ENCODE peak calls at places on chromosome 22, in four cellular contexts. G is GM23338, C is sigmoid colon, W is esophagus muscularis mucosa. D is an unnamed sample. For H3K4me1, the result is how much of the 10 kb centered on the place peaks cover.

GRCh38 chr22:35380537-35381423 is at the start of gene HMOX1:
- DNase-seq in W (peak), G (peak), C (peak), D (peak)

GRCh38 chr22:44200855-44201550 is 20.3 kb downstream of the PARVG start:
- DNase-seq in G (no peak), W (no peak), C (peak), D (no peak)

GRCh38 chr22:19819911-19820879 is 34.5 kb downstream of the GNB1L start:
- DNase-seq in C (peak), G (no peak), W (no peak), D (no peak)

GRCh38 chr22:26318975-26319374 is 110.1 kb upstream of the ASPHD2 start:
- DNase-seq in C (no peak), W (no peak), G (peak), D (no peak)

GRCh38 chr22:24090581-24090980 is 79.5 kb downstream of the CABIN1 start:
- DNase-seq in G (no peak), C (peak), W (no peak), D (no peak)

GRCh38 chr22:35517769-35518530 is 22.7 kb upstream of the RASD2 start:
- DNase-seq in W (no peak), G (no peak), C (no peak), D (no peak)

GRCh38 chr22:35539910-35540599 is 576 bp upstream of the RASD2 start:
- DNase-seq in W (no peak), G (peak), C (peak), D (no peak)

GRCh38 chr22:44937216-44937615 is 72.6 kb downstream of the PHF21B start:
- DNase-seq in C (no peak), G (no peak), W (no peak), D (no peak)

GRCh38 chr22:37014835-37015586 is 4.2 kb downstream of the TST start:
- DNase-seq in C (no peak), W (no peak), G (peak), D (no peak)

GRCh38 chr22:30015229-30015797 is 65.0 kb upstream of the HORMAD2 start:
- DNase-seq in G (no peak), C (no peak), W (no peak), D (no peak)
- H3K4me1 ChIP-seq in G (under half), C (under half), W (under half), D (under half)

DNA sequence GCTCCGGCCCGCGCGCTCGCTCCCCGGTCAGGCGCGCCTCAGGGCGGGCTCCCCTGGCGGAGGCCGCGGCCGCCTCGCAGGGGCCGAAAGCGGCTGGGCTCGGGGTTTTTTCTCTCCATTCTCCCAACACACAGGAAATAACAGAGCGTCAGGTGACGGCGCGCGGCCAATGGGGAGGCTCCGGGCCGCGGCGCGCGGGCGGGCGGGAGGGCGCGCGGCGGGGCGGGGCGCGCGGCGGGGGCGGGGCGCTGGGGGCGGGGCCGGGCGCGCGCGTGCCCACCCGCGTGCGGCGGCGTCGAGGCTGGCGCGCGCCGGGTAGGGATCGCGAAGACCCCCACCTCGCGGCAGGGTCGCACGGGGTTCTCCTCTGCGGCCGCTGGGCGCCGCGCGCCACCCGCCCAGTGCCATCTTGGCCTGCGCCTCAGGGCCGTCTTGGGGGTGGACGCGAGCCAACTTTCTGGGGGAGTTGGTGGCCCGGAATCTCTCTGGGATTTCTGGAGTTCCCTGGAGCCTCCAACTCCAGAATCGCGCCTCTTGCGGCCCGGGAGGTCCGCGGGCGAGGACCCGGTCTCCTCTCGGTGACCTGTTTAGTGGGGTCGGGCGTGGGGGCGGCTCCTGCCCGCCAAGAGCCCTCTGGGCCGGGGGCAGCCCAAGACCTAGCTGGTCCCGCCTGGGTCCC is at the start of gene TCF20:
- DNase-seq in G (peak), W (no peak), C (peak), D (peak)
- TF ChIP-seq POLR2AphosphoS5 in G (peak), W (peak), C (peak), D (no peak)

GRCh38 chr22:42857845-42858481 is 890 bp upstream of the ARFGAP3 start:
- DNase-seq in G (no peak), W (no peak), C (no peak), D (no peak)

GRCh38 chr22:42856865-42857704 is at the start of gene ARFGAP3:
- DNase-seq in W (peak), G (peak), C (peak), D (peak)

GRCh38 chr22:42855726-42856125 is 1.3 kb downstream of the ARFGAP3 start:
- DNase-seq in C (no peak), G (no peak), W (no peak), D (no peak)

GRCh38 chr22:42855211-42855610 is 1.9 kb downstream of the ARFGAP3 start:
- DNase-seq in W (no peak), C (no peak), G (no peak), D (peak)

GRCh38 chr22:42856179-42856864 is 751 bp downstream of the ARFGAP3 start:
- DNase-seq in W (no peak), C (peak), G (peak), D (no peak)
- H3K27ac ChIP-seq in W (peak), C (peak), G (no peak), D (peak)

GRCh38 chr22:38973289-38974169 is 8.6 kb upstream of the APOBEC3B start:
- DNase-seq in W (peak), C (no peak), G (peak), D (no peak)
- H3K4me1 ChIP-seq in W (under half), C (under half), G (under half), D (under half)

GRCh38 chr22:21626735-21627469 is 2.9 kb downstream of the YDJC start:
- DNase-seq in G (no peak), C (no peak), W (no peak), D (no peak)
- TF ChIP-seq POLR2AphosphoS5 in G (no peak), C (no peak), W (no peak), D (no peak)

DNA sequence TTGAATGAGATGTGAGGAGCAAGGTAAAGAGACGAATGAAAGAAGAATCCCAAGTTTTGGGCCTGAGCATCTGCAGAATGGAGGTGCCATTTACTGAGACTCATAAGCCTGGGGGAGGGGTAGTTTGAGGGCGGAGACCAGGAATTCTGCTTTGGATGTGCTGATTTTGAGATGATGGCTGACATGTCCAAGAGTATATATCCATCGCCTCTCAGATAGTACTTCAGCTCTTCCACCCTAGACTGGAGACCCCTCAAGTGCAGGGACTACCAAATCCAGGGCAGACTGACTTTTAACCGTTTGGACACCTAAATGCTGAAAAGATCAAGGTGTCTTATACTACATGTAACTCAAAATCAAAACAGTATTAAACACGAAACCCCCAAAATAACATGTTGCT is 1.3 kb upstream of the SDF2L1 start:
- DNase-seq in G (no peak), C (no peak), W (no peak), D (no peak)
- H3K27ac ChIP-seq in G (no peak), C (no peak), W (no peak), D (no peak)

GRCh38 chr22:18065256-18065655 is 12.5 kb upstream of the PEX26 start:
- DNase-seq in W (no peak), G (peak), C (no peak), D (no peak)
- H3K4me1 ChIP-seq in W (under half), G (under half), C (half or more), D (under half)

GRCh38 chr22:28116261-28116673 is 197.2 kb upstream of the PITPNB start:
- DNase-seq in G (peak), C (peak), W (peak), D (no peak)
- TF ChIP-seq POLR2AphosphoS5 in G (no peak), C (peak), W (peak), D (no peak)

GRCh38 chr22:32590556-32590955 is 115.9 kb downstream of the FBXO7 start:
- DNase-seq in W (no peak), C (no peak), G (no peak), D (no peak)
- H3K27ac ChIP-seq in W (no peak), C (no peak), G (no peak), D (peak)